ENCODE peak calls at places on chromosomes 16 and 17, in nine cellular contexts. Y is lower leg skin; P is T-helper 1 cell; C is mesothelial cell of epicardium; O is NCI-H1092; L is mesenchymal stem cell; E is left colon; S is DMS53; U is activated CD4-positive, alpha-beta T cell treated with anti-CD3 and anti-CD28 coated beads, Interleukin-2, amount 50 U/mL, for 24 hours. X is an unnamed sample.

GRCh38 chr16:88673685-88674398 is 11.0 kb upstream of the MVD start:
- DNase-seq in L (no peak), E (no peak), S (no peak), P (no peak), O (no peak), C (no peak), Y (no peak), U (no peak), X (no peak)

GRCh38 chr17:68248886-68249872 is 1.3 kb downstream of the AMZ2 start:
- DNase-seq in U (peak), P (peak), O (no peak), C (no peak), Y (no peak), E (no peak), S (peak), L (peak), X (no peak)

GRCh38 chr17:17518019-17518418 is 21.8 kb upstream of the RASD1 start:
- DNase-seq in C (no peak), S (no peak), U (no peak), Y (no peak), O (no peak), E (no peak), L (no peak), P (no peak), X (no peak)

GRCh38 chr17:56176101-56176500 is 22.8 kb downstream of the ANKFN1 start:
- DNase-seq in L (peak), U (no peak), E (no peak), S (no peak), P (no peak), Y (no peak), O (no peak), C (no peak), X (no peak)

GRCh38 chr17:65173284-65173793 is 36.2 kb downstream of the RGS9 start:
- DNase-seq in C (no peak), O (peak), U (peak), P (peak), S (peak), E (peak), Y (peak), L (peak), X (peak)

GRCh38 chr17:39828443-39828842 is 35.7 kb downstream of the IKZF3 start:
- DNase-seq in E (no peak), U (no peak), P (no peak), O (no peak), C (no peak), L (no peak), S (no peak), Y (no peak), X (no peak)

GRCh38 chr17:40417258-40417608 is 463 bp downstream of the TOP2A start:
- DNase-seq in E (peak), P (no peak), O (no peak), Y (no peak), S (peak), U (no peak), L (no peak), C (peak), X (no peak)

GRCh38 chr16:50313596-50314483 is 47.5 kb downstream of the ADCY7 start:
- DNase-seq in S (peak), U (no peak), O (no peak), C (peak), Y (peak), P (no peak), L (no peak), E (no peak), X (peak)

GRCh38 chr17:27807567-27808470 is 7.5 kb upstream of the NOS2 start:
- DNase-seq in O (peak), P (peak), Y (no peak), E (peak), U (peak), L (no peak), C (no peak), S (peak), X (peak)

GRCh38 chr16:674968-675883 is at the start of gene RHBDL1:
- DNase-seq in P (no peak), S (peak), U (no peak), C (no peak), L (peak), Y (no peak), O (no peak), E (peak), X (no peak)

GRCh38 chr17:76493505-76494167 is 7.6 kb downstream of the RHBDF2 start:
- DNase-seq in E (no peak), C (no peak), Y (no peak), S (no peak), U (no peak), P (no peak), O (no peak), L (no peak), X (no peak)

GRCh38 chr17:66233023-66233753 is 4.0 kb upstream of the APOH start:
- DNase-seq in Y (no peak), C (no peak), S (peak), U (no peak), P (no peak), L (no peak), O (no peak), E (no peak), X (no peak)

GRCh38 chr16:69848635-69849545 is 86.8 kb downstream of the WWP2 start:
- DNase-seq in C (no peak), S (no peak), Y (peak), U (no peak), P (no peak), O (no peak), L (peak), E (peak), X (no peak)

GRCh38 chr17:42517516-42517915 is 18.5 kb upstream of the NAGLU start:
- DNase-seq in U (peak), P (peak), S (peak), L (peak), C (peak), O (peak), Y (peak), E (peak), X (peak)

GRCh38 chr16:50800074-50800473 is 58.2 kb downstream of the CYLD start:
- DNase-seq in L (no peak), S (no peak), Y (no peak), P (no peak), C (no peak), U (no peak), E (no peak), O (no peak), X (no peak)

GRCh38 chr17:46818319-46818928 is at the start of gene WNT3:
- DNase-seq in O (no peak), S (peak), Y (peak), E (peak), L (no peak), C (no peak), P (no peak), U (peak), X (peak)

GRCh38 chr17:47733047-47733413 is at the start of gene TBX21:
- DNase-seq in L (peak), E (peak), Y (peak), U (peak), O (peak), S (peak), P (peak), C (peak), X (peak)

GRCh38 chr16:89155184-89155679 is 16.3 kb upstream of the CDH15 start:
- DNase-seq in P (no peak), U (no peak), S (no peak), L (peak), C (no peak), Y (peak), E (peak), O (no peak), X (no peak)

GRCh38 chr17:74015316-74015715 is 188.2 kb upstream of the RPL38 start:
- DNase-seq in U (no peak), E (no peak), S (no peak), C (no peak), L (no peak), P (no peak), O (no peak), Y (no peak), X (no peak)

X was measured in stimulated activated naive CD4-positive, alpha-beta T cell treated with Interleukin-2 at 50 U/mL for 16 hours.